ENCODE peak calls at places on chromosome 16, in seven cellular contexts. A is trophoblast cell, B is H9, E is mesendoderm, M is IMR-90, P is mesenchymal stem cell, U is H1. V is an unnamed sample.

GRCh38 chr16:50496990-50497389 is 51.2 kb upstream of the NKD1 start:
- DNase-seq in B (no peak), A (no peak), E (no peak), U (no peak), P (no peak), M (no peak), V (no peak)

GRCh38 chr16:23504453-23505179 is 5.7 kb downstream of the GGA2 start:
- DNase-seq in E (peak), P (peak), M (peak), B (peak), U (peak), A (peak), V (peak)

GRCh38 chr16:66289051-66289680 is 77.3 kb upstream of the CDH5 start:
- DNase-seq in U (no peak), B (peak), M (no peak), A (no peak), E (no peak), P (no peak), V (no peak)

GRCh38 chr16:9778879-9779278 is 403.3 kb downstream of the GRIN2A start:
- DNase-seq in B (no peak), U (no peak), E (peak), A (no peak), M (no peak), P (no peak), V (no peak)

GRCh38 chr16:85312642-85313540 is 200.6 kb upstream of the CIBAR2 start:
- DNase-seq in P (peak), B (no peak), M (no peak), A (peak), E (peak), U (peak), V (no peak)

GRCh38 chr16:79211581-79211980 is 389.0 kb downstream of the MAF start:
- DNase-seq in A (no peak), U (no peak), E (no peak), M (no peak), B (no peak), P (no peak), V (no peak)

GRCh38 chr16:27972500-27972899 is 91.0 kb downstream of the GSG1L start:
- DNase-seq in M (peak), A (peak), U (peak), E (peak), P (peak), B (peak), V (peak)

GRCh38 chr16:85734311-85735017 is 16.4 kb downstream of the C16orf74 start:
- DNase-seq in B (no peak), A (no peak), E (no peak), P (no peak), M (no peak), U (no peak), V (no peak)

GRCh38 chr16:53614346-53614745 is 89.3 kb downstream of the RPGRIP1L start:
- DNase-seq in A (no peak), E (no peak), M (peak), U (no peak), B (no peak), P (no peak), V (no peak)

GRCh38 chr16:72203401-72203800 is 31.4 kb upstream of the PMFBP1 start:
- DNase-seq in M (peak), U (no peak), P (peak), E (no peak), A (no peak), B (no peak), V (no peak)

GRCh38 chr16:29984137-29984763 is 10.6 kb downstream of the TAOK2 start:
- DNase-seq in A (no peak), B (no peak), P (no peak), M (no peak), U (no peak), E (no peak), V (no peak)

GRCh38 chr16:79067600-79067999 is 532.9 kb downstream of the MAF start:
- DNase-seq in A (no peak), M (no peak), E (no peak), B (no peak), U (no peak), P (peak), V (no peak)

GRCh38 chr16:85746431-85747227 is 4.3 kb downstream of the C16orf74 start:
- DNase-seq in E (peak), A (peak), M (peak), B (peak), P (no peak), U (no peak), V (no peak)

GRCh38 chr16:8936421-8936820 is 27.3 kb downstream of the USP7 start:
- DNase-seq in U (no peak), M (peak), E (peak), P (peak), B (peak), A (peak), V (no peak)

GRCh38 chr16:66878067-66878466 is 2.2 kb upstream of the PDP2 start:
- DNase-seq in E (no peak), P (peak), B (no peak), U (no peak), M (no peak), A (no peak), V (no peak)

GRCh38 chr16:20911361-20911760 is 10.8 kb downstream of the LYRM1 start:
- DNase-seq in B (no peak), M (peak), P (peak), U (no peak), E (no peak), A (no peak), V (no peak)

GRCh38 chr16:87895641-87896141 is 26.4 kb upstream of the SLC7A5 start:
- DNase-seq in E (no peak), U (no peak), P (peak), A (peak), M (peak), B (no peak), V (no peak)

DNA sequence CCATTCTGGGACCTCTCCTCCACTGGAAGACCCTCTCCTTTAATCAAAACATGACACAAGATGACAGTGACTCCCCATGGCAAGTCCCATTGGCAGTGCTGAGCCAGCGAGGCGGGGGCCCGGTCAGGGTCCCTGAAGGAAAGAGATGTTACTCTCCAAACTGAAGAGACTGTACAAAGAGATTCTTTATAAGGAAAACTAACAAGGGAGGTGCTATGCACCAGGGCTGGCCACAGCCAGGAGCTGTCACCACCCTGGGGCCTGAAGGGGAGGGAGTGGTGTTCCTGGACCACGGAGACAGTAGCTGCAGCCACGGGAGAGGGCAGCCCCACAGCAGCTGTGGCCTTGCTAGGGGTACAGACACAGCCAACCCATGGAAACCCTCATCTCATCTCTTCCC is 123.1 kb downstream of the XYLT1 start:
- DNase-seq in M (no peak), E (no peak), A (no peak), P (no peak), U (no peak), B (no peak), V (no peak)
- H2AK5ac ChIP-seq in M (no peak), E (no peak), A (no peak), P (no peak), U (no peak), B (no peak), V (no peak)

GRCh38 chr16:14113344-14113743 is 42.2 kb downstream of the MRTFB start:
- DNase-seq in A (no peak), U (no peak), E (no peak), M (no peak), P (no peak), B (no peak), V (no peak)

GRCh38 chr16:14109782-14110727 is 38.9 kb downstream of the MRTFB start:
- DNase-seq in A (no peak), U (no peak), P (no peak), E (no peak), B (no peak), M (no peak), V (no peak)

GRCh38 chr16:14110728-14111251 is 39.7 kb downstream of the MRTFB start:
- DNase-seq in M (no peak), B (no peak), P (no peak), E (no peak), A (no peak), U (no peak), V (no peak)

GRCh38 chr16:14112539-14112856 is 41.4 kb downstream of the MRTFB start:
- DNase-seq in A (no peak), E (no peak), M (no peak), P (no peak), B (no peak), U (no peak), V (no peak)

DNA sequence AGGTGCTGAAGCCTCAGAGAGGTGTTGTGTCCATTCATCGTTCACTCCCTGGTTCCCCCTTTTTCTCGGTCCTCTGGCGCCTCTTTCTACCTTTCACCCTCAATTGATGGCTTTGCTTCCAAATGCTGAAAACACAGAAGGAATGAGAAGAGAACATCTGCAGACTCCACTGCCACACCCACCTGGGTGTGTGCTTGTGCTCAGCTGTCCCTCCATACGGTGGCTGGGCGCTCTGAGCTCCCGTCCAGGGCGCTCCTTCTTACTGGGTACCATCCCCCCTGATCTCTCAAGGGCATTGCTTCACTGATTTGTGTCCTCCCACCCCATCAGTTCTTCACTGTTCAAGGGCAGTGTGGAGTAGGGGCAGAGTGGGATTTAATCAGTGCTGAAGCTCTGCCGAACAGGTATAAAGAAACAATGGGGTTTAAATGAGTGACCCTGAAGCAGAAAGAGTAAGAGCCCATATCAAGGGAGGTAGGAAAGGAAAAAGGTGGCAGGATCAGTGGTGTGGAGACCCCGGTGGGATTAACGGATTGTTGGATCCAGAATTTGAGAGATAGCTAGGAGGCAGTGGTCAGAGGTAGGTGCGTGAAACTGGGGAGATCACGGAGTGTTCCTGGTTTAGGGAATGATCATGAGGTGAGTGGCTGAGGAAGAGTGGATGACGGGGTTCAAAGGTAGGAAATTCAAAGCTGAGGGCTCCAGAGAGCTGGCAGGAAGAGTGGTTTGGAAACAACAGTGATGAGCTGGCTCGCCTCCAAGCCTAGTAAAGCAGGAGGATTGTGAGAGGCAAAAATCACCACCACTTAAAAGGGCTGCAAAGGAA is 40.8 kb downstream of the MRTFB start:
- DNase-seq in U (no peak), B (no peak), E (no peak), M (no peak), P (no peak), A (no peak), V (no peak)
- H3K27ac ChIP-seq in U (no peak), B (no peak), E (no peak), M (no peak), P (no peak), A (peak), V (no peak)

DNA sequence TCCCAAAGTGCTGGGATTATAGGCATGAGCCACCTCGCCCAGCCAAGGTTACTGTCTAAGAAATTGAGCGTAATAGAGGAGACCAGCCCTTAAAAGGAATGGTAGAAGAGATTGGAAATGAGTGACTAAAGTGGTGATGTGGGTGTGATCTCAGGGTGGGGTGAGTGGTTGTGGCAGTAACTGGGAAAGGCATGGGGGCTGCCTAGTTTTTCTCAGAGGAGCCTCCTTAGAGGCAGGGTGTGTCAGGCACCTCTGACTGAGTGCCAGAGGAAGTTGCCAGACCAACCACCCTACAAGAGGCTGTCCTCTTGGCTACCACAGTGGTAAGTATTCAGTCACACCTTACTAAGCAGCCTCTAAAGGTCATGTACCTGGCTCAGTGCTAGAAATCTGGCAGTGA is 8.9 kb downstream of the DUS2 start:
- DNase-seq in B (no peak), E (no peak), M (no peak), U (no peak), P (no peak), A (no peak), V (no peak)
- H2AK5ac ChIP-seq in B (no peak), E (no peak), M (no peak), U (no peak), P (no peak), A (no peak), V (no peak)

GRCh38 chr16:16059895-16060590 is 110.6 kb downstream of the ABCC1 start:
- DNase-seq in A (no peak), U (no peak), B (no peak), P (no peak), E (no peak), M (no peak), V (no peak)
- H3K27ac ChIP-seq in A (no peak), U (no peak), B (no peak), P (no peak), E (no peak), M (no peak), V (no peak)

GRCh38 chr16:1945559-1946391 is 2.8 kb upstream of the MSRB1 start:
- DNase-seq in B (peak), A (no peak), U (no peak), M (no peak), P (no peak), E (no peak), V (no peak)
- H2AK5ac ChIP-seq in B (no peak), A (no peak), U (no peak), M (no peak), P (no peak), E (no peak), V (peak)

V was measured in neuronal stem cell.